ENCODE peak calls at places on chromosomes 1 and 21, in ten cellular contexts. One of them, this sample, is unnamed.
A peak's percentile ranks its signal among the peaks of the same experiment; 100 is the strongest.

GRCh38 chr1:87451229-87451900 is 122.7 kb downstream of the LMO4 start:
- DNase-seq in aorta: no peak
- DNase-seq in endothelial cell of umbilical vein: no peak
- DNase-seq in CD4-positive, alpha-beta memory T cell: no peak
- DNase-seq in CD8-positive, alpha-beta T cell: no peak
- DNase-seq in transverse colon: no peak
- DNase-seq in PC-3: no peak
- DNase-seq in vagina: no peak
- DNase-seq in IMR-90: peak; percentile 71
- DNase-seq in H1: no peak
- DNase-seq in this sample: no peak

GRCh38 chr1:204633665-204634064 is 51.9 kb downstream of the LRRN2 start:
- DNase-seq in aorta: no peak
- DNase-seq in endothelial cell of umbilical vein: no peak
- DNase-seq in CD4-positive, alpha-beta memory T cell: no peak
- DNase-seq in CD8-positive, alpha-beta T cell: no peak
- DNase-seq in transverse colon: no peak
- DNase-seq in PC-3: no peak
- DNase-seq in vagina: no peak
- DNase-seq in IMR-90: no peak
- DNase-seq in H1: no peak
- DNase-seq in this sample: no peak

GRCh38 chr1:232542633-232543032 is 87.3 kb downstream of the SIPA1L2 start:
- DNase-seq in aorta: no peak
- DNase-seq in endothelial cell of umbilical vein: no peak
- DNase-seq in CD4-positive, alpha-beta memory T cell: no peak
- DNase-seq in CD8-positive, alpha-beta T cell: no peak
- DNase-seq in transverse colon: no peak
- DNase-seq in PC-3: peak; percentile 19
- DNase-seq in vagina: no peak
- DNase-seq in IMR-90: no peak
- DNase-seq in H1: no peak
- DNase-seq in this sample: no peak

GRCh38 chr21:37220433-37220980 is 46.6 kb downstream of the VPS26C start:
- DNase-seq in aorta: no peak
- DNase-seq in endothelial cell of umbilical vein: peak; percentile 70
- DNase-seq in CD4-positive, alpha-beta memory T cell: no peak
- DNase-seq in CD8-positive, alpha-beta T cell: peak; percentile 20
- DNase-seq in transverse colon: peak; percentile 23
- DNase-seq in PC-3: no peak
- DNase-seq in vagina: no peak
- DNase-seq in IMR-90: peak; percentile 50
- DNase-seq in H1: no peak
- DNase-seq in this sample: no peak

GRCh38 chr1:224929335-224930237 is at the start of gene DNAH14:
- DNase-seq in aorta: peak; percentile 75
- DNase-seq in endothelial cell of umbilical vein: peak; percentile 73
- DNase-seq in CD4-positive, alpha-beta memory T cell: no peak
- DNase-seq in CD8-positive, alpha-beta T cell: no peak
- DNase-seq in transverse colon: peak; percentile 80
- DNase-seq in PC-3: peak; percentile 94
- DNase-seq in vagina: no peak
- DNase-seq in IMR-90: peak; percentile 60
- DNase-seq in H1: peak; percentile 49
- DNase-seq in this sample: peak; percentile 88

GRCh38 chr1:232163533-232163932 is 466.4 kb downstream of the SIPA1L2 start:
- DNase-seq in aorta: no peak
- DNase-seq in endothelial cell of umbilical vein: no peak
- DNase-seq in CD4-positive, alpha-beta memory T cell: no peak
- DNase-seq in CD8-positive, alpha-beta T cell: no peak
- DNase-seq in transverse colon: no peak
- DNase-seq in PC-3: peak; percentile 91
- DNase-seq in vagina: no peak
- DNase-seq in IMR-90: no peak
- DNase-seq in H1: no peak
- DNase-seq in this sample: no peak

GRCh38 chr1:20634594-20635084 is 1.4 kb downstream of the PINK1 start:
- DNase-seq in aorta: peak; percentile 53
- DNase-seq in endothelial cell of umbilical vein: no peak
- DNase-seq in CD4-positive, alpha-beta memory T cell: peak; percentile 23
- DNase-seq in CD8-positive, alpha-beta T cell: peak; percentile 15
- DNase-seq in transverse colon: peak; percentile 59
- DNase-seq in PC-3: peak; percentile 71
- DNase-seq in vagina: no peak
- DNase-seq in IMR-90: peak; percentile 25
- DNase-seq in H1: no peak
- DNase-seq in this sample: peak; percentile 72

GRCh38 chr1:11318982-11319381 is 46.0 kb downstream of the UBIAD1 start:
- DNase-seq in aorta: no peak
- DNase-seq in endothelial cell of umbilical vein: no peak
- DNase-seq in CD4-positive, alpha-beta memory T cell: no peak
- DNase-seq in CD8-positive, alpha-beta T cell: no peak
- DNase-seq in transverse colon: no peak
- DNase-seq in PC-3: no peak
- DNase-seq in vagina: no peak
- DNase-seq in IMR-90: no peak
- DNase-seq in H1: no peak
- DNase-seq in this sample: no peak

GRCh38 chr1:190376067-190376466 is 101.6 kb downstream of the BRINP3 start:
- DNase-seq in aorta: no peak
- DNase-seq in endothelial cell of umbilical vein: no peak
- DNase-seq in CD4-positive, alpha-beta memory T cell: no peak
- DNase-seq in CD8-positive, alpha-beta T cell: no peak
- DNase-seq in transverse colon: no peak
- DNase-seq in PC-3: no peak
- DNase-seq in vagina: no peak
- DNase-seq in IMR-90: no peak
- DNase-seq in H1: no peak
- DNase-seq in this sample: no peak

GRCh38 chr1:204730826-204731459 is 45.4 kb upstream of the LRRN2 start:
- DNase-seq in aorta: no peak
- DNase-seq in endothelial cell of umbilical vein: no peak
- DNase-seq in CD4-positive, alpha-beta memory T cell: no peak
- DNase-seq in CD8-positive, alpha-beta T cell: no peak
- DNase-seq in transverse colon: no peak
- DNase-seq in PC-3: peak; percentile 63
- DNase-seq in vagina: no peak
- DNase-seq in IMR-90: no peak
- DNase-seq in H1: no peak
- DNase-seq in this sample: no peak

GRCh38 chr1:69088556-69088955 is 479.2 kb upstream of the LRRC7 start:
- DNase-seq in aorta: no peak
- DNase-seq in endothelial cell of umbilical vein: no peak
- DNase-seq in CD4-positive, alpha-beta memory T cell: no peak
- DNase-seq in CD8-positive, alpha-beta T cell: no peak
- DNase-seq in transverse colon: no peak
- DNase-seq in PC-3: no peak
- DNase-seq in vagina: no peak
- DNase-seq in IMR-90: no peak
- DNase-seq in H1: no peak
- DNase-seq in this sample: no peak

GRCh38 chr1:54398963-54399528 is 7.1 kb downstream of the SSBP3 start:
- DNase-seq in aorta: no peak
- DNase-seq in endothelial cell of umbilical vein: no peak
- DNase-seq in CD4-positive, alpha-beta memory T cell: no peak
- DNase-seq in CD8-positive, alpha-beta T cell: no peak
- DNase-seq in transverse colon: no peak
- DNase-seq in PC-3: no peak
- DNase-seq in vagina: no peak
- DNase-seq in IMR-90: no peak
- DNase-seq in H1: no peak
- DNase-seq in this sample: no peak

GRCh38 chr1:43172532-43172972 is 422 bp downstream of the CFAP57 start:
- DNase-seq in aorta: peak; percentile 90
- DNase-seq in endothelial cell of umbilical vein: peak; percentile 77
- DNase-seq in CD4-positive, alpha-beta memory T cell: no peak
- DNase-seq in CD8-positive, alpha-beta T cell: peak; percentile 83
- DNase-seq in transverse colon: peak; percentile 90
- DNase-seq in PC-3: peak; percentile 72
- DNase-seq in vagina: no peak
- DNase-seq in IMR-90: peak; percentile 86
- DNase-seq in H1: peak; percentile 46
- DNase-seq in this sample: peak; percentile 82

GRCh38 chr1:203325004-203325417 is 19.7 kb downstream of the BTG2 start:
- DNase-seq in aorta: no peak
- DNase-seq in endothelial cell of umbilical vein: no peak
- DNase-seq in CD4-positive, alpha-beta memory T cell: peak; percentile 57
- DNase-seq in CD8-positive, alpha-beta T cell: peak; percentile 51
- DNase-seq in transverse colon: peak; percentile 70
- DNase-seq in PC-3: no peak
- DNase-seq in vagina: no peak
- DNase-seq in IMR-90: no peak
- DNase-seq in H1: no peak
- DNase-seq in this sample: no peak

GRCh38 chr1:7680791-7681165 is 90.3 kb upstream of the VAMP3 start:
- DNase-seq in aorta: no peak
- DNase-seq in endothelial cell of umbilical vein: no peak
- DNase-seq in CD4-positive, alpha-beta memory T cell: no peak
- DNase-seq in CD8-positive, alpha-beta T cell: no peak
- DNase-seq in transverse colon: no peak
- DNase-seq in PC-3: no peak
- DNase-seq in vagina: no peak
- DNase-seq in IMR-90: no peak
- DNase-seq in H1: no peak
- DNase-seq in this sample: no peak

GRCh38 chr1:230712470-230712942 is 1.4 kb downstream of the AGT start:
- DNase-seq in aorta: no peak
- DNase-seq in endothelial cell of umbilical vein: no peak
- DNase-seq in CD4-positive, alpha-beta memory T cell: no peak
- DNase-seq in CD8-positive, alpha-beta T cell: no peak
- DNase-seq in transverse colon: no peak
- DNase-seq in PC-3: no peak
- DNase-seq in vagina: no peak
- DNase-seq in IMR-90: no peak
- DNase-seq in H1: no peak
- DNase-seq in this sample: no peak
- H3K27ac ChIP-seq in aorta: no peak overlapping the region
- H3K27ac ChIP-seq in endothelial cell of umbilical vein: no peak overlapping the region
- H3K27ac ChIP-seq in CD4-positive, alpha-beta memory T cell: no peak overlapping the region
- H3K27ac ChIP-seq in CD8-positive, alpha-beta T cell: no peak overlapping the region
- H3K27ac ChIP-seq in transverse colon: no peak overlapping the region
- H3K27ac ChIP-seq in PC-3: no peak overlapping the region
- H3K27ac ChIP-seq in vagina: no peak overlapping the region
- H3K27ac ChIP-seq in IMR-90: no peak overlapping the region
- H3K27ac ChIP-seq in H1: no peak overlapping the region
- H3K27ac ChIP-seq in this sample: no peak overlapping the region

DNA sequence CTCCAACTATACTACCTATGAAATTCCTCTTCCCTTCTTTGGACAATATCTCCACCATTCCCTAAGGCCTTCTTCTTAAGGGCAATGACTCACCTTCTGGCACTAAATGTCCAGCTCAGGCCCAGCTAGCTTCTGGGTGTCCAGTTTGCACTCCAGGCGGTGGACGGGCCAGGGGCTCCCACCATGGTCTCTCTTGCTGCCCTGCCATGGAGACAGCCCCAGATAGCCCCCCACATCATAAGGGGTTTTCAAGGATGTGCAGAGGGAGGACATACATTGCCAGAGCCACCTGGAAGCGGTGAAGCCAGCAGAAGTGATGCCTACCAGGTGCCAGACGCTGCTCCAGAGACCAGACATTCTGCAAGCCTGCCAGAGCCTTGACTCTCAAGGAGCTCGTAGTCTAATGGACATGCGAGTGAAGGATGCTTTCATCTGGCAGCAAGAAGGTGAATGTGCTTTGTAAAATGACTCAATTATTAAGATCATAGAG is 43.7 kb downstream of the C1orf198 start:
- DNase-seq in aorta: peak; percentile 67
- DNase-seq in endothelial cell of umbilical vein: no peak
- DNase-seq in CD4-positive, alpha-beta memory T cell: no peak
- DNase-seq in CD8-positive, alpha-beta T cell: no peak
- DNase-seq in transverse colon: no peak
- DNase-seq in PC-3: peak; percentile 29
- DNase-seq in vagina: no peak
- DNase-seq in IMR-90: peak; percentile 51
- DNase-seq in H1: no peak
- DNase-seq in this sample: no peak
- H3K4me1 ChIP-seq in aorta: no peaks in the 10 kb centered on the region
- H3K4me1 ChIP-seq in endothelial cell of umbilical vein: peaks cover 4% of the 10 kb centered on the region
- H3K4me1 ChIP-seq in CD4-positive, alpha-beta memory T cell: no peaks in the 10 kb centered on the region
- H3K4me1 ChIP-seq in CD8-positive, alpha-beta T cell: no peaks in the 10 kb centered on the region
- H3K4me1 ChIP-seq in transverse colon: peaks cover 18% of the 10 kb centered on the region
- H3K4me1 ChIP-seq in PC-3: peaks cover 23% of the 10 kb centered on the region
- H3K4me1 ChIP-seq in vagina: peaks cover 56% of the 10 kb centered on the region
- H3K4me1 ChIP-seq in IMR-90: peaks cover 24% of the 10 kb centered on the region
- H3K4me1 ChIP-seq in H1: no peaks in the 10 kb centered on the region
- H3K4me1 ChIP-seq in this sample: peaks cover 24% of the 10 kb centered on the region

GRCh38 chr1:1099506-1100183 is 16.2 kb downstream of the C1orf159 start:
- DNase-seq in aorta: no peak
- DNase-seq in endothelial cell of umbilical vein: no peak
- DNase-seq in CD4-positive, alpha-beta memory T cell: no peak
- DNase-seq in CD8-positive, alpha-beta T cell: no peak
- DNase-seq in transverse colon: no peak
- DNase-seq in PC-3: no peak
- DNase-seq in vagina: no peak
- DNase-seq in IMR-90: no peak
- DNase-seq in H1: no peak
- DNase-seq in this sample: no peak
- H3K4me3 ChIP-seq in aorta: no peak overlapping the region
- H3K4me3 ChIP-seq in endothelial cell of umbilical vein: no peak overlapping the region
- H3K4me3 ChIP-seq in CD4-positive, alpha-beta memory T cell: no peak overlapping the region
- H3K4me3 ChIP-seq in CD8-positive, alpha-beta T cell: no peak overlapping the region
- H3K4me3 ChIP-seq in transverse colon: no peak overlapping the region
- H3K4me3 ChIP-seq in PC-3: no peak overlapping the region
- H3K4me3 ChIP-seq in vagina: no peak overlapping the region
- H3K4me3 ChIP-seq in IMR-90: no peak overlapping the region
- H3K4me3 ChIP-seq in H1: no peak overlapping the region
- H3K4me3 ChIP-seq in this sample: no peak overlapping the region

GRCh38 chr1:12616709-12617373 is 1.2 kb downstream of the DHRS3 start:
- DNase-seq in aorta: peak; percentile 67
- DNase-seq in endothelial cell of umbilical vein: no peak
- DNase-seq in CD4-positive, alpha-beta memory T cell: peak; percentile 25
- DNase-seq in CD8-positive, alpha-beta T cell: no peak
- DNase-seq in transverse colon: peak; percentile 42
- DNase-seq in PC-3: peak; percentile 11
- DNase-seq in vagina: no peak
- DNase-seq in IMR-90: no peak
- DNase-seq in H1: no peak
- DNase-seq in this sample: no peak

GRCh38 chr1:12619396-12620141 is 1.6 kb upstream of the DHRS3 start:
- DNase-seq in aorta: peak; percentile 91
- DNase-seq in endothelial cell of umbilical vein: peak; percentile 85
- DNase-seq in CD4-positive, alpha-beta memory T cell: peak; percentile 77
- DNase-seq in CD8-positive, alpha-beta T cell: peak; percentile 72
- DNase-seq in transverse colon: peak; percentile 91
- DNase-seq in PC-3: peak; percentile 88
- DNase-seq in vagina: no peak
- DNase-seq in IMR-90: peak; percentile 87
- DNase-seq in H1: no peak
- DNase-seq in this sample: peak; percentile 87

GRCh38 chr1:12617511-12617900 is 504 bp downstream of the DHRS3 start:
- DNase-seq in aorta: no peak
- DNase-seq in endothelial cell of umbilical vein: no peak
- DNase-seq in CD4-positive, alpha-beta memory T cell: peak; percentile 60
- DNase-seq in CD8-positive, alpha-beta T cell: peak; percentile 33
- DNase-seq in transverse colon: peak; percentile 46
- DNase-seq in PC-3: peak; percentile 48
- DNase-seq in vagina: no peak
- DNase-seq in IMR-90: no peak
- DNase-seq in H1: no peak
- DNase-seq in this sample: no peak

GRCh38 chr1:12618661-12619395 is 818 bp upstream of the DHRS3 start:
- DNase-seq in aorta: peak; percentile 87
- DNase-seq in endothelial cell of umbilical vein: peak; percentile 83
- DNase-seq in CD4-positive, alpha-beta memory T cell: peak; percentile 52
- DNase-seq in CD8-positive, alpha-beta T cell: peak; percentile 51
- DNase-seq in transverse colon: peak; percentile 86
- DNase-seq in PC-3: peak; percentile 87
- DNase-seq in vagina: peak; percentile 97
- DNase-seq in IMR-90: peak; percentile 83
- DNase-seq in H1: no peak
- DNase-seq in this sample: peak; percentile 73

GRCh38 chr1:12617901-12618660 is at the start of gene DHRS3:
- DNase-seq in aorta: peak; percentile 91
- DNase-seq in endothelial cell of umbilical vein: peak; percentile 94
- DNase-seq in CD4-positive, alpha-beta memory T cell: peak; percentile 72
- DNase-seq in CD8-positive, alpha-beta T cell: peak; percentile 52
- DNase-seq in transverse colon: peak; percentile 85
- DNase-seq in PC-3: peak; percentile 89
- DNase-seq in vagina: peak; percentile 97
- DNase-seq in IMR-90: peak; percentile 75
- DNase-seq in H1: no peak
- DNase-seq in this sample: peak; percentile 80
- H3K27ac ChIP-seq in aorta: peak within 1 kb of the TSS; percentile 92
- H3K27ac ChIP-seq in endothelial cell of umbilical vein: peak within 1 kb of the TSS; percentile 73
- H3K27ac ChIP-seq in CD4-positive, alpha-beta memory T cell: peak within 1 kb of the TSS; percentile 74
- H3K27ac ChIP-seq in CD8-positive, alpha-beta T cell: peak within 1 kb of the TSS; percentile 68
- H3K27ac ChIP-seq in transverse colon: peak within 1 kb of the TSS; percentile 96
- H3K27ac ChIP-seq in PC-3: peak within 1 kb of the TSS; percentile 91
- H3K27ac ChIP-seq in vagina: peak within 1 kb of the TSS; percentile 95
- H3K27ac ChIP-seq in IMR-90: peak within 1 kb of the TSS; percentile 87
- H3K27ac ChIP-seq in H1: peak within 1 kb of the TSS; percentile 46
- H3K27ac ChIP-seq in this sample: peak within 1 kb of the TSS; percentile 96

This sample was measured in lung.